ENCODE peak calls at places on chromosomes 11 and 22, in ten cellular contexts. W, G, I, F, E, M, J, O, U and L are unnamed samples.

GRCh38 chr22:36027579-36027959 is 1.1 kb downstream of the RBFOX2 start:
- DNase-seq in W (no peak), G (peak), I (peak), F (no peak), E (no peak), M (no peak), J (peak), O (peak), U (no peak), L (no peak)

GRCh38 chr11:57387284-57388030 is 3.0 kb downstream of the PRG2 start:
- DNase-seq in W (no peak), G (no peak), I (no peak), F (no peak), E (no peak), M (no peak), J (no peak), O (no peak), U (no peak), L (no peak)

GRCh38 chr11:43948341-43949185 is 6.1 kb downstream of the C11orf96 start:
- DNase-seq in W (no peak), G (no peak), I (no peak), F (no peak), E (no peak), M (no peak), J (no peak), O (no peak), U (no peak), L (no peak)

GRCh38 chr11:112355726-112356125 is 95.1 kb upstream of the PLET1 start:
- DNase-seq in W (no peak), G (no peak), I (peak), F (no peak), E (peak), M (no peak), J (no peak), O (no peak), U (no peak), L (no peak)

GRCh38 chr11:73072935-73073481 is 69.1 kb downstream of the FCHSD2 start:
- DNase-seq in W (no peak), G (no peak), I (peak), F (no peak), E (peak), M (no peak), J (peak), O (no peak), U (no peak), L (no peak)

GRCh38 chr11:65858354-65859133 is 564 bp upstream of the CFL1 start:
- DNase-seq in W (no peak), G (no peak), I (no peak), F (no peak), E (no peak), M (no peak), J (no peak), O (no peak), U (no peak), L (no peak)

GRCh38 chr11:58726594-58727414 is 4.9 kb downstream of the GLYAT start:
- DNase-seq in W (no peak), G (no peak), I (no peak), F (no peak), E (no peak), M (no peak), J (no peak), O (no peak), U (no peak), L (no peak)

GRCh38 chr11:120146413-120147093 is 8.6 kb upstream of the TRIM29 start:
- DNase-seq in W (no peak), G (peak), I (no peak), F (no peak), E (no peak), M (no peak), J (no peak), O (no peak), U (no peak), L (no peak)

GRCh38 chr22:42412744-42413220 is 19.4 kb downstream of the NFAM1 start:
- DNase-seq in W (no peak), G (no peak), I (no peak), F (no peak), E (no peak), M (no peak), J (no peak), O (no peak), U (no peak), L (no peak)

GRCh38 chr11:130478204-130478701 is 29.8 kb downstream of the ADAMTS15 start:
- DNase-seq in W (no peak), G (no peak), I (peak), F (no peak), E (peak), M (no peak), J (peak), O (no peak), U (no peak), L (no peak)

GRCh38 chr22:24285245-24285644 is 14.6 kb downstream of the SPECC1L start:
- DNase-seq in W (no peak), G (no peak), I (peak), F (no peak), E (no peak), M (no peak), J (peak), O (no peak), U (peak), L (no peak)

GRCh38 chr11:64263021-64263946 is 12.0 kb downstream of the PLCB3 start:
- DNase-seq in W (no peak), G (no peak), I (peak), F (no peak), E (peak), M (no peak), J (no peak), O (no peak), U (no peak), L (no peak)

GRCh38 chr11:118060879-118061278 is 16.0 kb upstream of the TMPRSS4 start:
- DNase-seq in W (no peak), G (no peak), I (no peak), F (no peak), E (no peak), M (no peak), J (no peak), O (no peak), U (no peak), L (no peak)

GRCh38 chr11:75667268-75667830 is 1.5 kb downstream of the MAP6 start:
- DNase-seq in W (no peak), G (peak), I (peak), F (no peak), E (no peak), M (no peak), J (peak), O (peak), U (no peak), L (no peak)

GRCh38 chr11:31940396-31941037 is 129.4 kb upstream of the PAX6 start:
- DNase-seq in W (no peak), G (no peak), I (peak), F (no peak), E (peak), M (no peak), J (no peak), O (no peak), U (no peak), L (no peak)

GRCh38 chr22:46574993-46575914 is 37.8 kb upstream of the CELSR1 start:
- DNase-seq in W (no peak), G (no peak), I (no peak), F (no peak), E (peak), M (no peak), J (no peak), O (no peak), U (no peak), L (no peak)

GRCh38 chr22:42280836-42281235 is 10.4 kb upstream of the TCF20 start:
- DNase-seq in W (no peak), G (no peak), I (no peak), F (no peak), E (no peak), M (no peak), J (no peak), O (no peak), U (no peak), L (no peak)

GRCh38 chr22:42134033-42135020 is 3.7 kb upstream of the CYP2D6 start:
- DNase-seq in W (no peak), G (no peak), I (no peak), F (no peak), E (no peak), M (no peak), J (no peak), O (no peak), U (no peak), L (no peak)

GRCh38 chr22:31611065-31611760 is 50.8 kb downstream of the PISD start:
- DNase-seq in W (no peak), G (no peak), I (no peak), F (no peak), E (peak), M (no peak), J (no peak), O (no peak), U (no peak), L (no peak)

GRCh38 chr11:64804346-64805210 is 1.6 kb upstream of the MAP4K2 start:
- DNase-seq in W (no peak), G (no peak), I (peak), F (no peak), E (no peak), M (no peak), J (no peak), O (no peak), U (no peak), L (no peak)

GRCh38 chr22:37777122-37777687 is 30.5 kb upstream of the GCAT start:
- DNase-seq in W (no peak), G (no peak), I (peak), F (no peak), E (peak), M (no peak), J (peak), O (no peak), U (no peak), L (no peak)

GRCh38 chr11:16685914-16686313 is 52.5 kb upstream of the C11orf58 start:
- DNase-seq in W (no peak), G (no peak), I (no peak), F (no peak), E (no peak), M (no peak), J (no peak), O (no peak), U (no peak), L (no peak)

GRCh38 chr22:27461470-27461869 is 340.1 kb downstream of the MN1 start:
- DNase-seq in W (no peak), G (no peak), I (peak), F (no peak), E (peak), M (no peak), J (no peak), O (no peak), U (no peak), L (no peak)

GRCh38 chr11:59960502-59961381 is 3.1 kb upstream of the OOSP4A start:
- DNase-seq in W (no peak), G (no peak), I (no peak), F (no peak), E (no peak), M (no peak), J (no peak), O (no peak), U (no peak), L (no peak)

GRCh38 chr11:39786281-39786680 is 1673.2 kb downstream of the LRRC4C start:
- DNase-seq in W (no peak), G (no peak), I (no peak), F (no peak), E (no peak), M (no peak), J (no peak), O (no peak), U (no peak), L (no peak)

GRCh38 chr11:66988238-66988637 is 13.1 kb downstream of the C11orf86 start:
- DNase-seq in W (no peak), G (no peak), I (no peak), F (no peak), E (no peak), M (no peak), J (no peak), O (no peak), U (no peak), L (no peak)

GRCh38 chr22:29689201-29689871 is 30.5 kb upstream of the CABP7 start:
- DNase-seq in W (no peak), G (no peak), I (no peak), F (no peak), E (no peak), M (no peak), J (no peak), O (no peak), U (no peak), L (no peak)

GRCh38 chr22:20013382-20013871 is 3.2 kb downstream of the ARVCF start:
- DNase-seq in W (no peak), G (no peak), I (peak), F (peak), E (peak), M (no peak), J (peak), O (peak), U (peak), L (no peak)

GRCh38 chr11:11977206-11977938 is 31.1 kb downstream of the DKK3 start:
- DNase-seq in W (no peak), G (peak), I (peak), F (no peak), E (peak), M (no peak), J (no peak), O (no peak), U (no peak), L (no peak)

GRCh38 chr22:38947321-38948112 is 9.9 kb upstream of the APOBEC3A start:
- DNase-seq in W (no peak), G (no peak), I (no peak), F (no peak), E (no peak), M (no peak), J (no peak), O (no peak), U (peak), L (no peak)

GRCh38 chr22:30876925-30877553 is 91.5 kb downstream of the MORC2 start:
- DNase-seq in W (no peak), G (no peak), I (no peak), F (no peak), E (peak), M (no peak), J (no peak), O (no peak), U (no peak), L (no peak)

GRCh38 chr22:20724676-20725454 is 49.0 kb upstream of the SERPIND1 start:
- DNase-seq in W (no peak), G (no peak), I (no peak), F (no peak), E (no peak), M (no peak), J (no peak), O (no peak), U (no peak), L (no peak)

GRCh38 chr11:88508558-88508807 is 170.9 kb upstream of the CTSC start:
- DNase-seq in W (no peak), G (no peak), I (no peak), F (no peak), E (no peak), M (no peak), J (no peak), O (peak), U (no peak), L (no peak)

GRCh38 chr11:134522782-134523570 is 110.9 kb upstream of the B3GAT1 start:
- DNase-seq in W (no peak), G (no peak), I (no peak), F (no peak), E (no peak), M (no peak), J (no peak), O (no peak), U (no peak), L (no peak)

GRCh38 chr11:9847636-9848035 is 183.8 kb downstream of the SWAP70 start:
- DNase-seq in W (no peak), G (no peak), I (no peak), F (no peak), E (no peak), M (no peak), J (no peak), O (no peak), U (no peak), L (no peak)

GRCh38 chr11:106889718-106890117 is 128.6 kb downstream of the GUCY1A2 start:
- DNase-seq in W (no peak), G (no peak), I (no peak), F (no peak), E (no peak), M (no peak), J (no peak), O (no peak), U (no peak), L (no peak)